ENCODE peak calls at places on chromosomes 1 and 21, in five cellular contexts. R, I, H, A and M are unnamed samples.

GRCh38 chr1:33637846-33638440 is 165.5 kb downstream of the ZSCAN20 start:
- DNase-seq in H (no peak), R (no peak), I (no peak), A (no peak), M (no peak)

GRCh38 chr1:99943238-99943794 is 26.5 kb upstream of the SLC35A3 start:
- DNase-seq in I (no peak), A (no peak), R (no peak), H (peak), M (no peak)

GRCh38 chr1:50651476-50652263 is 228.4 kb upstream of the DMRTA2 start:
- DNase-seq in H (no peak), R (no peak), A (no peak), I (no peak), M (no peak)

GRCh38 chr1:110877776-110878175 is 4.8 kb downstream of the CD53 start:
- DNase-seq in I (no peak), R (no peak), A (no peak), H (no peak), M (no peak)

GRCh38 chr1:153774780-153775431 is at the start of gene SLC27A3:
- DNase-seq in H (no peak), I (peak), A (peak), R (no peak), M (peak)

GRCh38 chr1:78536427-78536826 is 45.7 kb downstream of the PTGFR start:
- DNase-seq in I (no peak), A (no peak), H (peak), R (no peak), M (no peak)

GRCh38 chr21:44793269-44794030 is 8.2 kb downstream of the UBE2G2 start:
- DNase-seq in R (peak), I (peak), H (no peak), A (no peak), M (peak)

GRCh38 chr1:53175302-53175913 is 21.2 kb upstream of the CPT2 start:
- DNase-seq in H (no peak), R (no peak), A (no peak), I (no peak), M (no peak)

GRCh38 chr1:77175230-77175844 is 43.9 kb downstream of the PIGK start:
- DNase-seq in A (no peak), H (no peak), R (no peak), I (no peak), M (no peak)

GRCh38 chr1:154454391-154455120 is 47.5 kb upstream of the TDRD10 start:
- DNase-seq in I (no peak), R (no peak), A (no peak), H (no peak), M (no peak)

GRCh38 chr21:28344985-28345384 is 647.7 kb downstream of the LTN1 start:
- DNase-seq in H (no peak), R (no peak), I (no peak), A (no peak), M (no peak)

GRCh38 chr1:39080884-39081265 is 54.7 kb downstream of the NDUFS5 start:
- DNase-seq in I (peak), A (no peak), H (no peak), R (no peak), M (peak)

GRCh38 chr1:93804412-93804811 is 74.6 kb downstream of the DNTTIP2 start:
- DNase-seq in R (no peak), H (peak), I (no peak), A (no peak), M (no peak)

GRCh38 chr1:60581455-60582220 is 500.7 kb upstream of the NFIA start:
- DNase-seq in H (no peak), R (no peak), I (no peak), A (no peak), M (no peak)

GRCh38 chr21:33861125-33861524 is 54.5 kb downstream of the ATP5PO start:
- DNase-seq in R (no peak), H (no peak), I (no peak), A (no peak), M (no peak)

GRCh38 chr1:53046930-53047329 is 15.1 kb upstream of the PODN start:
- DNase-seq in A (no peak), H (no peak), R (no peak), I (peak), M (peak)

GRCh38 chr1:59072017-59072947 is 224.6 kb upstream of the FGGY start:
- DNase-seq in I (no peak), R (no peak), H (no peak), A (no peak), M (no peak)

GRCh38 chr1:166682588-166682987 is 156.7 kb upstream of the POGK start:
- DNase-seq in R (no peak), I (no peak), A (no peak), H (no peak), M (no peak)

GRCh38 chr1:26122988-26123973 is 11.7 kb downstream of the PDIK1L start:
- DNase-seq in H (no peak), R (no peak), A (no peak), I (no peak), M (no peak)

GRCh38 chr1:77282866-77283539 is 1.2 kb downstream of the AK5 start:
- DNase-seq in A (peak), R (no peak), H (no peak), I (peak), M (no peak)

GRCh38 chr1:83053446-83053845 is 945.5 kb downstream of the TTLL7 start:
- DNase-seq in A (no peak), H (no peak), I (no peak), R (no peak), M (no peak)

GRCh38 chr1:2237773-2238172 is 9.7 kb downstream of the SKI start:
- DNase-seq in H (no peak), I (no peak), R (no peak), A (no peak), M (no peak)